ENCODE peak calls at places on chromosomes 7 and 10, in four cellular contexts. M, H, Q and X are unnamed samples.

GRCh38 chr7:106345421-106346166 is 60.8 kb upstream of the NAMPT start:
- DNase-seq in M (peak; percentile 43), H (no peak), Q (peak; percentile 20), X (peak; percentile 71)

GRCh38 chr10:30055094-30055701 is 4.2 kb downstream of the JCAD start:
- DNase-seq in M (no peak), H (no peak), Q (peak; percentile 93), X (peak; percentile 41)

GRCh38 chr7:101153969-101154692 is at the start of gene AP1S1:
- DNase-seq in M (peak; percentile 96), H (peak; percentile 96), Q (peak; percentile 93), X (peak; percentile 94)

GRCh38 chr10:103493911-103494877 is 689 bp downstream of the NEURL1 start:
- DNase-seq in M (no peak), H (no peak), Q (peak; percentile 11), X (no peak)

GRCh38 chr10:125151824-125152634 is 8.3 kb downstream of the CTBP2 start:
- DNase-seq in M (peak; percentile 58), H (peak; percentile 10), Q (no peak), X (no peak)

GRCh38 chr10:1513221-1513620 is 224.1 kb downstream of the ADARB2 start:
- DNase-seq in M (no peak), H (no peak), Q (no peak), X (no peak)

GRCh38 chr7:68943786-68944185 is 654.5 kb upstream of the AUTS2 start:
- DNase-seq in M (no peak), H (no peak), Q (no peak), X (no peak)

GRCh38 chr7:70694357-70694908 is 437.5 kb upstream of the GALNT17 start:
- DNase-seq in M (peak; percentile 55), H (peak; percentile 64), Q (peak; percentile 52), X (peak; percentile 47)

GRCh38 chr10:97333601-97334369 is 744 bp downstream of the FRAT2 start:
- DNase-seq in M (peak; percentile 82), H (peak; percentile 25), Q (peak; percentile 62), X (peak; percentile 61)

GRCh38 chr7:138610671-138611170 is 90.4 kb downstream of the SVOPL start:
- DNase-seq in M (no peak), H (no peak), Q (no peak), X (no peak)

GRCh38 chr10:68237173-68237572 is 5.3 kb upstream of the ATOH7 start:
- DNase-seq in M (no peak), H (no peak), Q (no peak), X (no peak)

GRCh38 chr7:37942934-37943610 is 22.6 kb downstream of the EPDR1 start:
- DNase-seq in M (peak; percentile 81), H (no peak), Q (no peak), X (peak; percentile 71)

GRCh38 chr10:865924-866576 is 65.5 kb downstream of the LARP4B start:
- DNase-seq in M (no peak), H (no peak), Q (no peak), X (no peak)

GRCh38 chr7:157439149-157439548 is 102.3 kb downstream of the DNAJB6 start:
- DNase-seq in M (peak; percentile 10), H (no peak), Q (no peak), X (no peak)

GRCh38 chr10:100100651-100101525 is 19.2 kb upstream of the CPN1 start:
- DNase-seq in M (no peak), H (no peak), Q (peak; percentile 33), X (peak; percentile 57)

GRCh38 chr7:26368542-26368941 is 76.9 kb downstream of the SNX10 start:
- DNase-seq in M (no peak), H (peak; percentile 31), Q (peak; percentile 6), X (peak; percentile 6)

GRCh38 chr10:86300931-86301330 is 65.7 kb downstream of the GRID1 start:
- DNase-seq in M (no peak), H (no peak), Q (no peak), X (no peak)

GRCh38 chr10:28733647-28734046 is 56.3 kb downstream of the BAMBI start:
- DNase-seq in M (no peak), H (no peak), Q (no peak), X (no peak)

GRCh38 chr7:50265968-50266694 is 38.4 kb upstream of the IKZF1 start:
- DNase-seq in M (no peak), H (no peak), Q (no peak), X (no peak)

GRCh38 chr10:29131952-29132820 is 156.7 kb upstream of the LYZL1 start:
- DNase-seq in M (no peak), H (peak; percentile 69), Q (peak; percentile 88), X (peak; percentile 74)

GRCh38 chr7:155861480-155861868 is 49.2 kb upstream of the SHH start:
- DNase-seq in M (no peak), H (no peak), Q (no peak), X (no peak)

GRCh38 chr7:121081327-121081936 is 92.9 kb downstream of the CPED1 start:
- DNase-seq in M (no peak), H (peak; percentile 72), Q (peak; percentile 77), X (peak; percentile 90)

GRCh38 chr10:61828034-61828433 is 73.5 kb upstream of the ARID5B start:
- DNase-seq in M (no peak), H (no peak), Q (no peak), X (no peak)

GRCh38 chr7:155276800-155277375 is 20.8 kb upstream of the INSIG1 start:
- DNase-seq in M (no peak), H (no peak), Q (no peak), X (no peak)

GRCh38 chr7:35727571-35727970 is 32.6 kb upstream of the HERPUD2 start:
- DNase-seq in M (no peak), H (no peak), Q (no peak), X (peak; percentile 30)

GRCh38 chr10:89665302-89665701 is 20.3 kb upstream of the PANK1 start:
- DNase-seq in M (no peak), H (no peak), Q (no peak), X (no peak)

GRCh38 chr10:128908109-128908898 is 558.7 kb upstream of the MGMT start:
- DNase-seq in M (no peak), H (no peak), Q (no peak), X (no peak)

GRCh38 chr10:43128958-43129706 is 9.1 kb upstream of the CSGALNACT2 start:
- DNase-seq in M (peak; percentile 55), H (no peak), Q (peak; percentile 97), X (peak; percentile 99)

GRCh38 chr7:73995330-73995729 is 32.6 kb upstream of the ELN start:
- DNase-seq in M (peak; percentile 85), H (no peak), Q (peak; percentile 91), X (peak; percentile 58)

GRCh38 chr7:45186261-45186813 is 28.7 kb downstream of the RAMP3 start:
- DNase-seq in M (no peak), H (no peak), Q (no peak), X (no peak)

GRCh38 chr7:91325731-91326130 is 61.5 kb downstream of the FZD1 start:
- DNase-seq in M (no peak), H (no peak), Q (no peak), X (no peak)

GRCh38 chr7:2938514-2939192 is 94.5 kb upstream of the GNA12 start:
- DNase-seq in M (peak; percentile 36), H (no peak), Q (no peak), X (no peak)

GRCh38 chr10:102644066-102644645 is at the start of gene TRIM8:
- DNase-seq in M (no peak), H (peak; percentile 49), Q (peak; percentile 55), X (peak; percentile 57)

GRCh38 chr10:109926141-109926745 is 2.9 kb upstream of the XPNPEP1 start:
- DNase-seq in M (no peak), H (no peak), Q (no peak), X (no peak)